ENCODE peak calls at places on chromosomes 4 and X, in four cellular contexts. E is tibial artery, J is right lobe of liver, L is GM23338. X is an unnamed sample.

GRCh38 chr4:52263612-52264011 is 212.5 kb downstream of the SPATA18 start:
- DNase-seq in E (peak; percentile 24), J (no peak), L (no peak), X (no peak)

GRCh38 chr4:76947369-76947768 is 2.2 kb upstream of the SEPTIN11 start:
- DNase-seq in E (peak; percentile 32), J (no peak), L (no peak), X (no peak)

GRCh38 chrX:13699183-13699826 is 10.4 kb downstream of the RAB9A start:
- DNase-seq in E (no peak), J (no peak), L (no peak), X (no peak)

GRCh38 chr4:57154926-57155325 is 44.7 kb upstream of the IGFBP7 start:
- DNase-seq in E (no peak), J (no peak), L (peak; percentile 43), X (no peak)

GRCh38 chr4:37936889-37937498 is 23.2 kb upstream of the PTTG2 start:
- DNase-seq in E (peak; percentile 34), J (peak; percentile 63), L (no peak), X (peak; percentile 57)

GRCh38 chr4:119593698-119594097 is 34.9 kb downstream of the PDE5A start:
- DNase-seq in E (no peak), J (no peak), L (no peak), X (no peak)

GRCh38 chrX:45727761-45728160 is 527.1 kb upstream of the DIPK2B start:
- DNase-seq in E (no peak), J (no peak), L (no peak), X (no peak)

GRCh38 chr4:123954220-123954619 is 557.6 kb downstream of the SPRY1 start:
- DNase-seq in E (no peak), J (no peak), L (no peak), X (no peak)

GRCh38 chr4:8405516-8405875 is 35.0 kb downstream of the ACOX3 start:
- DNase-seq in E (no peak), J (no peak), L (no peak), X (no peak)

GRCh38 chrX:120514236-120514635 is 45.1 kb upstream of the LAMP2 start:
- DNase-seq in E (no peak), J (no peak), L (peak; percentile 49), X (no peak)

GRCh38 chrX:2425281-2426071 is 75.3 kb downstream of the DHRSX start:
- DNase-seq in E (no peak), J (no peak), L (peak; percentile 66), X (no peak)

GRCh38 chrX:153598541-153599191 is at the start of gene CCNQ:
- DNase-seq in E (no peak), J (peak; percentile 38), L (peak; percentile 44), X (no peak)

GRCh38 chrX:9642270-9642995 is 123.2 kb downstream of the GPR143 start:
- DNase-seq in E (no peak), J (no peak), L (no peak), X (no peak)

GRCh38 chr4:48943387-48943786 is 36.8 kb upstream of the OCIAD2 start:
- DNase-seq in E (no peak), J (no peak), L (peak; percentile 73), X (no peak)

GRCh38 chr4:51853027-51853682 is 10.2 kb downstream of the DCUN1D4 start:
- DNase-seq in E (no peak), J (peak; percentile 30), L (peak; percentile 42), X (no peak)

GRCh38 chr4:64497526-64497925 is 88.3 kb upstream of the TECRL start:
- DNase-seq in E (no peak), J (no peak), L (no peak), X (no peak)

GRCh38 chr4:78483811-78484210 is 67.8 kb upstream of the ANXA3 start:
- DNase-seq in E (no peak), J (no peak), L (no peak), X (no peak)

GRCh38 chr4:176400816-176401461 is 81.2 kb downstream of the SPCS3 start:
- DNase-seq in E (no peak), J (no peak), L (no peak), X (no peak)

GRCh38 chr4:186845137-186845842 is 121.6 kb upstream of the FAT1 start:
- DNase-seq in E (peak; percentile 47), J (no peak), L (no peak), X (no peak)

GRCh38 chr4:38563703-38564490 is 100.1 kb upstream of the KLF3 start:
- DNase-seq in E (no peak), J (no peak), L (no peak), X (no peak)

GRCh38 chr4:78747328-78747946 is 28.7 kb upstream of the BMP2K start:
- DNase-seq in E (no peak), J (no peak), L (no peak), X (no peak)

GRCh38 chr4:67106846-67107467 is 438.3 kb downstream of the CENPC start:
- DNase-seq in E (no peak), J (no peak), L (no peak), X (no peak)

GRCh38 chr4:61202638-61203495 is 2.7 kb downstream of the ADGRL3 start:
- DNase-seq in E (no peak), J (no peak), L (peak; percentile 63), X (peak; percentile 13)

GRCh38 chrX:14017399-14017798 is 12.3 kb downstream of the GEMIN8 start:
- DNase-seq in E (no peak), J (no peak), L (no peak), X (no peak)

GRCh38 chrX:16825306-16826035 is 39.2 kb downstream of the TXLNG start:
- DNase-seq in E (no peak), J (no peak), L (no peak), X (no peak)

GRCh38 chrX:101682723-101683122 is 23.1 kb upstream of the ARMCX2 start:
- DNase-seq in E (no peak), J (no peak), L (no peak), X (no peak)

GRCh38 chr4:85127653-85128052 is 161.2 kb upstream of the WDFY3 start:
- DNase-seq in E (no peak), J (no peak), L (peak; percentile 81), X (no peak)

DNA sequence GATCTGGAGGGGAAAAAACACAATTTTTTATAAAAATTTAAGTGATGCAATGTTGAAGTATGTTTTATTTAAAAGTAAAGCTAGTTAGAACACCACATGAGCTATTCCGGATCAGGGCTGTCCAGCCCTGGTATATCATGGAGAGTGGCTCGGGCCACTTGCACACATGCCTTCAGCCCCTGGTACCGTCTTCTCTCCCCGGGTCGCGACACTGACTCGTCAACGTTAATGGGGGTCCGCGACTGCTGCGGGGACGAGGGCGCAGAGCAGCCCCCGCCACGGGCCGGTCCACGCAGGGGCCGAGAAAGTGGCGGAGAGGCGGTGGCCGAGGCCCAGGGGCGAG is 204.7 kb downstream of the TENM3 start:
- DNase-seq in E (no peak), J (no peak), L (no peak), X (no peak)
- H3K4me3 ChIP-seq in E (peak overlapping the region; percentile 61), J (peak overlapping the region; percentile 76), L (peak overlapping the region; percentile 59), X (peak overlapping the region; percentile 86)

GRCh38 chrX:130066975-130067615 is 43.2 kb downstream of the ELF4 start:
- DNase-seq in E (no peak), J (no peak), L (no peak), X (no peak)

GRCh38 chrX:130075768-130076167 is 34.5 kb downstream of the ELF4 start:
- DNase-seq in E (no peak), J (no peak), L (no peak), X (no peak)

GRCh38 chrX:130071611-130072349 is 38.5 kb downstream of the ELF4 start:
- DNase-seq in E (no peak), J (no peak), L (no peak), X (no peak)
- H3K36me3 ChIP-seq in E (peaks cover 15% of the 10 kb centered on the region), J (no peaks in the 10 kb centered on the region), L (no peaks in the 10 kb centered on the region), X (peaks cover 15% of the 10 kb centered on the region)

DNA sequence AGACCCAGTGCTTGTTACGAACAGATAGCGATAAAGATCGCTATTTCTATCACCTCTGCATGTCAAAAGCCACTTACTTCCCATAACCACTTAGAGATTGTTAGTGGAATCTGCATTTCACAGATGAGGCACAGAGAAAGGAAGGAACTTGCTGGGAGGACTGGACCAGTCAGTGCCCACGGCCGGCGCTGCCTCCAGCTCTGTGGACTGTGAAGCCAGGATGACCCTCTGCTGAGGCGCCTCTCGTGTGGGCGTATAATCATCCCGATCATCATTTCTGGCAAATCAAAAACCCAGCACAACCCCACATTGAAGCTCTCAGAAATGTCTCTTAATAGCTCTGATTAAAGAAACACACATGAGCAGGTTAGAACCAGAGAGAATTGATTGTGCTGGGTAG is 61.5 kb upstream of the ADRA2C start:
- DNase-seq in E (no peak), J (no peak), L (no peak), X (peak; percentile 7)
- H3K4me1 ChIP-seq in E (peaks cover 40% of the 10 kb centered on the region), J (no peaks in the 10 kb centered on the region), L (peaks cover 6% of the 10 kb centered on the region), X (peaks cover 9% of the 10 kb centered on the region)

GRCh38 chr4:54099287-54099958 is 540 bp upstream of the GSX2 start:
- DNase-seq in E (no peak), J (no peak), L (peak; percentile 67), X (no peak)

GRCh38 chr4:54099959-54100606 is at the start of gene GSX2:
- DNase-seq in E (peak; percentile 40), J (peak; percentile 56), L (peak; percentile 62), X (peak; percentile 37)

GRCh38 chr4:54102747-54103146 is 2.8 kb downstream of the GSX2 start:
- DNase-seq in E (no peak), J (no peak), L (no peak), X (no peak)

GRCh38 chr4:54101190-54102041 is 1.5 kb downstream of the GSX2 start:
- DNase-seq in E (no peak), J (no peak), L (peak; percentile 55), X (no peak)

DNA sequence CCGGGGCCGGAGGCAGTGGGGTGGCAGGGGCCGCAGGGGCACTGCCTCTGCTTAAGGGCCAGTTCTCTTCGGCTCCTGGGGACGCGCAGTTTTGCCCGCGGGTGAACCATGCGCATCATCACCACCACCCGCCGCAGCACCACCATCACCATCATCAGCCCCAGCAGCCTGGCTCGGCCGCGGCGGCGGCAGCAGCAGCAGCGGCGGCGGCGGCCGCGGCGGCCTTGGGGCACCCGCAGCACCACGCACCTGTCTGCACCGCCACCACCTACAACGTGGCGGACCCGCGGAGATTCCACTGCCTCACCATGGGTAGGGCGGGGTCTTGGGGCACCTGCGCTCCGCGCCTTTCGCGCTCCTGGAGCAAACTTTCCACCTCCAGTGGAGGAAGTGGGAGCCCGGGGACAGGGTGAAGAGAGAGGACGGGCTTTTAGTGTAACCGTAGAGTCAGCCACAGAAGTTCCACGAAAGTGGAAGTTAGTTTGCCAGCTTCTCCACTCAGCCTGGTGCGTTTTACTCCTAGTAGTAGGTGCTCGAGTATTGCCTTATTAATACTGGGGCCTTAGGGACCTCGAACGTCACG is 735 bp downstream of the GSX2 start:
- DNase-seq in E (no peak), J (no peak), L (peak; percentile 39), X (no peak)
- H3K4me3 ChIP-seq in E (peak overlapping the region; percentile 46), J (peak overlapping the region; percentile 21), L (peak overlapping the region; percentile 62), X (peak overlapping the region; percentile 60)

X was measured in left ventricle myocardium inferior.